ENCODE peak calls at places on chromosomes 3 and 15, in four cellular contexts. U is Caco-2, I is psoas muscle, S is mesendoderm. N is an unnamed sample. For H3K4me1, the result is how much of the 10 kb centered on the place peaks cover.

GRCh38 chr3:112775011-112775742 is 71.5 kb downstream of the CD200R1L start:
- DNase-seq in I (no peak), S (no peak), U (no peak), N (peak)

GRCh38 chr15:72584006-72584405 is 70.5 kb upstream of the GOLGA6B start:
- DNase-seq in S (peak), U (no peak), I (no peak), N (no peak)

GRCh38 chr15:58678683-58679082 is 70.8 kb downstream of the ADAM10 start:
- DNase-seq in I (no peak), S (no peak), U (no peak), N (no peak)

GRCh38 chr15:74291101-74292071 is 55.3 kb downstream of the CCDC33 start:
- DNase-seq in S (peak), U (peak), I (peak), N (peak)

GRCh38 chr15:35308802-35309201 is 223.7 kb upstream of the NANOGP8 start:
- DNase-seq in I (no peak), S (peak), U (no peak), N (no peak)

GRCh38 chr15:33211409-33211808 is 16.9 kb upstream of the FMN1 start:
- DNase-seq in I (no peak), S (no peak), U (no peak), N (no peak)

GRCh38 chr15:85979929-85980328 is 99.7 kb upstream of the AGBL1 start:
- DNase-seq in I (no peak), U (no peak), S (no peak), N (no peak)

GRCh38 chr15:33543957-33544356 is 233.2 kb downstream of the RYR3 start:
- DNase-seq in S (no peak), I (no peak), U (no peak), N (no peak)

GRCh38 chr3:169512991-169513390 is 150.5 kb downstream of the MECOM start:
- DNase-seq in U (no peak), S (no peak), I (no peak), N (no peak)

GRCh38 chr3:195537995-195538394 is 5.1 kb downstream of the PPP1R2 start:
- DNase-seq in S (no peak), I (no peak), U (no peak), N (no peak)

GRCh38 chr3:115693868-115694267 is 70.6 kb downstream of the GAP43 start:
- DNase-seq in I (no peak), U (no peak), S (no peak), N (no peak)

GRCh38 chr3:159123877-159124276 is 322.0 kb downstream of the MFSD1 start:
- DNase-seq in U (no peak), I (no peak), S (no peak), N (no peak)

GRCh38 chr3:186782542-186783069 is 771 bp upstream of the EIF4A2 start:
- DNase-seq in I (no peak), S (no peak), U (no peak), N (no peak)

GRCh38 chr3:66280304-66280703 is 59.5 kb downstream of the SLC25A26 start:
- DNase-seq in I (no peak), S (no peak), U (no peak), N (no peak)

DNA sequence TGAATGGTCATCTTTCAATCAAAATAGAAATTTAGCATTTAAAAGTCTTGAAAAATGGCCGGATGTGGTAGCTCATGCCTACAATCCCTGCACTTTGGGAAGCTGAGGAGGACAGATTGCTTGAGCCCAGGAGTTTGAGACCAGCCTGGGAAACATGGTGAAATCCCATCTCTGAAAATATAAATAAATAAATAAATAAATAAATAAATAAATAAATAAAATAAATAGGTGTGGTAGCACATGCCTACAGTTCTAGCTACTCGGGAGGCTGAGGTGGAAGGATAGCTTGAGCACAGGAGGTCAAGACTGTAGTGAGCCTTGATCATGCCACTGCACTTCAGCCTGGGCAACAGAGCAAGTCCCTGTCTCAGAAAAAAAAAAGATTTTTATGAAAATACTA is 25.9 kb downstream of the SLC30A4 start:
- DNase-seq in S (no peak), U (no peak), I (no peak), N (no peak)
- H3K4me1 ChIP-seq in S (under half), U (under half), I (under half), N (under half)

GRCh38 chr3:15319127-15319526 is 13.3 kb downstream of the SH3BP5 start:
- DNase-seq in S (no peak), U (no peak), I (no peak), N (no peak)
- H3K4me1 ChIP-seq in S (under half), U (under half), I (half or more), N (under half)

GRCh38 chr3:177831361-177831760 is 634.1 kb upstream of the TBL1XR1 start:
- DNase-seq in S (no peak), I (no peak), U (no peak), N (no peak)
- H3K4me1 ChIP-seq in S (under half), I (under half), U (under half), N (under half)

GRCh38 chr3:18556001-18556408 is 130.9 kb upstream of the SATB1 start:
- DNase-seq in U (no peak), S (no peak), I (no peak), N (no peak)
- H3K4me1 ChIP-seq in U (under half), S (under half), I (under half), N (under half)

DNA sequence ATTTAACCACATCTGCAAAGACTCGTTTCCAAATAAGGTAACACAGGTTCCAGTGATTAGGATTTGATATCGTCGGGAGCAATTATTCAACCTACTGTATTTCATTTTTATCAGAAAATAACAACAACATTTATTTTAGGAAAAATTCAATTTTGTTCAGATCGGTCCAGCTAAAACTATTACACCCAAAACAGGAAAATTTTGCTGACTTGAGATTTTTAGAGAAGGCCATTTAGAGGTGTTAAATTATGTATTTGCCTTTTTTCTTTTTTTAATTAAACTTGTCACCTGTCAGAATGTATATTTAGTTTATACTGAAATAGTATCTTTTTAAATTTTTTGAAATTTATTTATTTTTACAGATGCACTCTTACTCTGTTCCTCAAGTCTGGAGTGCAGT is 81.3 kb downstream of the ARHGAP31 start:
- DNase-seq in S (no peak), I (no peak), U (no peak), N (no peak)
- H3K4me1 ChIP-seq in S (under half), I (under half), U (under half), N (under half)

DNA sequence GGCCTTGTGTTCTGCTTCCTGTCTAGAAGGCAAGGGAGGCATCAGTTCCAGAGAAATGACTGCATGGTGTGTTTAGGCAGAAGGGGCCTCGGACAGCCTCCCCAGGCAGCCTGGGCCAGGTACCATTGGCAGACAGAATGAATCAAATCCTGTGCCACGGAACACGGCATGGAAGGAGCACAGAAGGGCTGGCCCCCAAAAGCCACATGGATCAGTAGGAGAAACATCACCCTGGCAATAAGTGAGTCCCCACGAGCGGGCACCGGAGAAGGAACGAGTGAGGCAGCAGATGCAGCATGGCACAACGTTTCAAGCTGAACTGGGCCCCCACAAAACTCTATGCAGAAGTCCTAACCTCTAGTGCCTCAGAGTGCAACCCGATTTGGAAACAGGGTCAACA is 223.2 kb downstream of the ADAMTS17 start:
- DNase-seq in I (no peak), U (no peak), S (no peak), N (no peak)
- H3K4me1 ChIP-seq in I (under half), U (under half), S (under half), N (under half)

DNA sequence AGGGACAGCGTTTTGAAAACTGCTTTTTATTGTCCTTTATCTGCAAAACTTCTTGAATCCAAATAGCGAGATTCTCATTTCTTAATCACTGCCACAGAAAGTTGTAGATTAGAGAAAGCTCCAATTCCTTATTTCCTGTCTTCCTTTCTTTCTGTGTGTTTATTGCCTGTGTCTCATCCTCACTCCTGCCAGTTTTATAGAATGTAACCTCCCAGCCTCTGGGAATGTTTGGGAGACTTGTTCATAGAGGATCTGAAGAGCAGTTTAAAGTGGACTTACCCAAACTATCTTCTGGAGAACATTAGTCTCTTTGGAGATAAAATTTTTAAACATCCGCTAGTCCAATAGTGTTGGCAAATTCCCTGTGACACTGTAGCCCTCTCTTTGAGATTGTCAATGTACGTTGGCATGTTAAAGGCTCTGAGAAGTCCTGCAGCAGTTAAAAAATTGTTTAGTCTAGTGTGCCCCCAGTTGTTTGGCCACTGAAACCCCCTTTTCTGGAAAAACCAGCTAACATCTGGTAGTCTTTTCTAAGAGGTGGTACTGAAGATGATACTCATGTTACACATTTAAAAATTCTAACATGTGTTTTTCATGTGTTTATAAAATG is 50.5 kb downstream of the FLNB start:
- DNase-seq in S (no peak), I (no peak), U (peak), N (no peak)
- H3K4me1 ChIP-seq in S (under half), I (under half), U (half or more), N (under half)

GRCh38 chr15:61101543-61101942 is 127.6 kb downstream of the RORA start:
- DNase-seq in I (no peak), U (no peak), S (no peak), N (no peak)

GRCh38 chr15:61103026-61103425 is 126.1 kb downstream of the RORA start:
- DNase-seq in S (no peak), I (no peak), U (no peak), N (no peak)

GRCh38 chr15:61102281-61102680 is 126.8 kb downstream of the RORA start:
- DNase-seq in S (no peak), I (no peak), U (no peak), N (no peak)

GRCh38 chr15:61106044-61106834 is 122.9 kb downstream of the RORA start:
- DNase-seq in I (no peak), U (no peak), S (no peak), N (no peak)

GRCh38 chr15:61106886-61107285 is 122.2 kb downstream of the RORA start:
- DNase-seq in S (no peak), I (no peak), U (no peak), N (no peak)
- H3K4me1 ChIP-seq in S (under half), I (under half), U (under half), N (under half)

DNA sequence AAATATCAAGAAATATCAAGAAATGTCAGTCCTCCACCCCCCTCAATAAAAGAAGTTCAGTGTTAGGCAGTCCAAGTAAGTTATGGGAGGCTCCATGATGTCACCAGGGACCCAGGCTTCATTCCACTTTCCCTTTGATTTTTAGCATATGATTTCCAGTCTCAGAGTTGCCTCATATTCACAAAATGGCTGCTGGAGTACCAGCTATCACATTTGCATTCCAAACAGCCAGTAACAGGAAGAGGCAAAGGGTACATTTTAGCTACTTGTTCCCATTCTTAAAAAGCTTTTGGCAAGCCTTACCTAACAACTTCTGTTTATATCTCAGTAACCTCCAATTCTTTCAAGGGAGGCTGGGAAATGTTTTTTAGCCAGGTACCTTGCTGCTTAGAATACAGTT is 13.4 kb upstream of the KLF13 start:
- DNase-seq in I (no peak), S (no peak), U (peak), N (no peak)
- H3K4me1 ChIP-seq in I (under half), S (under half), U (under half), N (under half)

GRCh38 chr3:35739964-35740527 is 100.7 kb downstream of the ARPP21 start:
- DNase-seq in I (no peak), S (peak), U (no peak), N (no peak)

GRCh38 chr3:35739181-35739809 is 100.0 kb downstream of the ARPP21 start:
- DNase-seq in U (no peak), I (no peak), S (peak), N (no peak)

GRCh38 chr3:35744419-35744818 is 105.1 kb downstream of the ARPP21 start:
- DNase-seq in I (no peak), S (peak), U (no peak), N (no peak)

GRCh38 chr3:35745802-35746484 is 106.6 kb downstream of the ARPP21 start:
- DNase-seq in S (no peak), U (no peak), I (no peak), N (no peak)

DNA sequence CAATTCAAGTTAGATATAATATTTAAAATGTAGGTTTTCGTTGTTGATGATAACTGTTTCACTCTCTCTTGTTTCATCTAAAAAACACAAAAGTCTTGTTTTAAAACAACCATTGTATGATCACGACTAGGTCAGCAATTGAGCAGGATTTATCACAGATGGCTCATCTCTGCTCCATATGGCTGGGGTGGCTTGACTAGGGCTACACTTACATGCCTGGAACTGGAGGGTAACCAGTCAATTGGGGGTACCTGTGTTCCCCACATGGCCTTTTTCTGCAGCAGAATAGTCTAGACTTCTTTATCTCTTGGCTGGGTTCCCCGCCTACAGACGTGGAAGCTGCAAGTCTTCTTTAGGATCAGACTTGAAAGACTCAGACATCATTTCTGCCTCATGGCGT is 103.9 kb downstream of the ARPP21 start:
- DNase-seq in U (no peak), S (no peak), I (no peak), N (no peak)
- H3K4me1 ChIP-seq in U (under half), S (under half), I (under half), N (under half)